ENCODE peak calls at places on chromosomes 5 and 9, in nine cellular contexts. One of them, this sample, is unnamed.

GRCh38 chr5:88602584-88602983 is 280.4 kb downstream of the MEF2C start:
- DNase-seq in endodermal cell: peak
- DNase-seq in uterus: no peak
- DNase-seq in AG04450: no peak
- DNase-seq in chondrocyte: no peak
- DNase-seq in cardiac fibroblast: no peak
- DNase-seq in fibroblast of lung: no peak
- DNase-seq in OCI-LY7: peak
- DNase-seq in kidney epithelial cell: no peak
- DNase-seq in this sample: peak

GRCh38 chr5:92002875-92003274 is 619.8 kb upstream of the ARRDC3 start:
- DNase-seq in chondrocyte: no peak
- DNase-seq in cardiac fibroblast: no peak
- DNase-seq in fibroblast of lung: peak
- DNase-seq in OCI-LY7: no peak
- DNase-seq in AG04450: peak
- DNase-seq in kidney epithelial cell: no peak
- DNase-seq in endodermal cell: no peak
- DNase-seq in uterus: no peak
- DNase-seq in this sample: no peak

GRCh38 chr5:113612060-113612496 is 98.6 kb downstream of the YTHDC2 start:
- DNase-seq in endodermal cell: no peak
- DNase-seq in chondrocyte: no peak
- DNase-seq in uterus: no peak
- DNase-seq in cardiac fibroblast: peak
- DNase-seq in OCI-LY7: peak
- DNase-seq in kidney epithelial cell: peak
- DNase-seq in AG04450: peak
- DNase-seq in fibroblast of lung: peak
- DNase-seq in this sample: peak

GRCh38 chr9:111730937-111731567 is 63.7 kb downstream of the SHOC1 start:
- DNase-seq in cardiac fibroblast: peak
- DNase-seq in uterus: no peak
- DNase-seq in OCI-LY7: no peak
- DNase-seq in AG04450: no peak
- DNase-seq in endodermal cell: no peak
- DNase-seq in chondrocyte: no peak
- DNase-seq in fibroblast of lung: peak
- DNase-seq in kidney epithelial cell: no peak
- DNase-seq in this sample: no peak

GRCh38 chr9:120040896-120041295 is 539.1 kb downstream of the CDK5RAP2 start:
- DNase-seq in cardiac fibroblast: no peak
- DNase-seq in endodermal cell: peak
- DNase-seq in chondrocyte: no peak
- DNase-seq in uterus: no peak
- DNase-seq in OCI-LY7: no peak
- DNase-seq in kidney epithelial cell: no peak
- DNase-seq in AG04450: no peak
- DNase-seq in fibroblast of lung: no peak
- DNase-seq in this sample: no peak

GRCh38 chr9:84294551-84294950 is 46.0 kb downstream of the SLC28A3 start:
- DNase-seq in fibroblast of lung: no peak
- DNase-seq in endodermal cell: peak
- DNase-seq in chondrocyte: no peak
- DNase-seq in kidney epithelial cell: no peak
- DNase-seq in AG04450: no peak
- DNase-seq in cardiac fibroblast: no peak
- DNase-seq in uterus: no peak
- DNase-seq in OCI-LY7: no peak
- DNase-seq in this sample: no peak

GRCh38 chr9:88746029-88746743 is 211.2 kb downstream of the NXNL2 start:
- DNase-seq in kidney epithelial cell: peak
- DNase-seq in OCI-LY7: no peak
- DNase-seq in cardiac fibroblast: peak
- DNase-seq in uterus: peak
- DNase-seq in AG04450: peak
- DNase-seq in fibroblast of lung: peak
- DNase-seq in endodermal cell: no peak
- DNase-seq in chondrocyte: no peak
- DNase-seq in this sample: no peak

GRCh38 chr5:111478266-111478665 is 34.1 kb downstream of the STARD4 start:
- DNase-seq in AG04450: no peak
- DNase-seq in kidney epithelial cell: no peak
- DNase-seq in uterus: no peak
- DNase-seq in fibroblast of lung: peak
- DNase-seq in endodermal cell: no peak
- DNase-seq in cardiac fibroblast: peak
- DNase-seq in OCI-LY7: no peak
- DNase-seq in chondrocyte: no peak
- DNase-seq in this sample: no peak

DNA sequence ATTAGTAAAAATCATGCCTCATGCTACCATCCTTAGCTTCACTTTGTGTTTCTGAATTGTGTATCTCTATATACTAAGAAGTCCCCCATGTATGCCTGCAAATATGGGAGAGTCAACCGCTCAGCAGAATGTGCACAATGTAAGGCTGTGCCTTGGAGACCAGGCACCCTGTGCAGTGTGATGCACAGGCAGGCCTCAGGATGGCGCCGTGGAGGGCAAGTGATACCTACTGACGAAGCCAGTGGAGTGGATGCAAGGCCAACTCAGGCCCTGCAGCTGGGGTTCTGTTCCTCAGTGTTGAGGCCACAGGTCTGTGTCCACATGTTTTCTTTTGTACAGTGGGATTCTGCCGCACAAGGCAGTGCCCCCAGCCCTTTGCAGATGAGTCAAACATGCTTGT is 28.4 kb downstream of the SYK start:
- DNase-seq in cardiac fibroblast: no peak
- DNase-seq in OCI-LY7: peak
- DNase-seq in chondrocyte: no peak
- DNase-seq in AG04450: no peak
- DNase-seq in kidney epithelial cell: no peak
- DNase-seq in uterus: no peak
- DNase-seq in fibroblast of lung: no peak
- DNase-seq in endodermal cell: no peak
- DNase-seq in this sample: no peak
- TF ChIP-seq CTCF in cardiac fibroblast: no peak
- TF ChIP-seq CTCF in OCI-LY7: peak
- TF ChIP-seq CTCF in chondrocyte: no peak
- TF ChIP-seq CTCF in AG04450: no peak
- TF ChIP-seq CTCF in kidney epithelial cell: no peak
- TF ChIP-seq CTCF in uterus: no peak
- TF ChIP-seq CTCF in fibroblast of lung: no peak
- TF ChIP-seq CTCF in endodermal cell: peak
- TF ChIP-seq CTCF in this sample: peak

DNA sequence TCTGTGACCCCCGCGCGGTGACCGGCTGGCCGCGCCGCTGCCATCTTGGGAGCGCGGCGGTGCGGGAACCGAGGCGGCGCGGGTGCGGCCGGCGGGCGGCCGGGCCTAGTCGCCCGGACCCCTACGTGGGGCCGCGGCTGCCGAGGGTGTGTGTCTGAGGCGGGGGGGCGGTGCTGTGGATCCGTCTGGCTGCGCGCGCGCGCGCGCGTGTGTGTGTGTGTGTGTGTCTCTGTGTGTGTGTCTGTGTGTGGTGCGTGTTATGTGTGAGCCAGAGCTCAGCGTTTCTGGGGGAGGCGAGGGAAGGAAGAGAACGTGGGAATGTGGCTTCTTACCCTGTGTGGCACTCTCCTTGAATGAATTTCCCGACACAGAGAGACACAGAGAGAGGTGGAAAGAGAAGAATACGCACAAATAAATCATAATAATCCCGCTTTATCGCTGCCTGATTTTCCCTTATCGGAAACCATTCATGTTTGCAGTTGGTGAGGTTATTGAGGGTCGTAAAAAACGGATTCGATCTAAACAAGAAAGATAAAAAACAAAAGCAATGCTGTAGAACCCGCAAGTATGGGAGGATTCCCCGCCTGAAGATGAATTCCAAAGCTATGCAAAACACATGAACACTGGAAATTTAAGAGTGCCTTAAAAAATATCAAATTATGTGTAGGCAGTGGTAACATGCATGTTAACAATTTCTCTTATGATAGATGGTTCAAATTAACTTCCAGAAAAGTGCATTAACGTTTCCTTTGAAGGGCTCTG is 5.7 kb downstream of the NR2F1 start:
- DNase-seq in AG04450: no peak
- DNase-seq in chondrocyte: no peak
- DNase-seq in kidney epithelial cell: no peak
- DNase-seq in cardiac fibroblast: no peak
- DNase-seq in uterus: no peak
- DNase-seq in fibroblast of lung: peak
- DNase-seq in OCI-LY7: no peak
- DNase-seq in endodermal cell: no peak
- DNase-seq in this sample: no peak
- TF ChIP-seq CTCF in AG04450: no peak
- TF ChIP-seq CTCF in chondrocyte: no peak
- TF ChIP-seq CTCF in kidney epithelial cell: no peak
- TF ChIP-seq CTCF in cardiac fibroblast: no peak
- TF ChIP-seq CTCF in uterus: no peak
- TF ChIP-seq CTCF in fibroblast of lung: no peak
- TF ChIP-seq CTCF in OCI-LY7: no peak
- TF ChIP-seq CTCF in endodermal cell: no peak
- TF ChIP-seq CTCF in this sample: no peak

GRCh38 chr9:122004589-122004988 is 88.5 kb downstream of the TTLL11 start:
- DNase-seq in kidney epithelial cell: no peak
- DNase-seq in uterus: no peak
- DNase-seq in fibroblast of lung: no peak
- DNase-seq in chondrocyte: no peak
- DNase-seq in endodermal cell: no peak
- DNase-seq in cardiac fibroblast: no peak
- DNase-seq in AG04450: no peak
- DNase-seq in OCI-LY7: no peak
- DNase-seq in this sample: no peak

GRCh38 chr9:122008559-122008958 is 84.5 kb downstream of the TTLL11 start:
- DNase-seq in OCI-LY7: no peak
- DNase-seq in chondrocyte: no peak
- DNase-seq in kidney epithelial cell: no peak
- DNase-seq in uterus: no peak
- DNase-seq in endodermal cell: no peak
- DNase-seq in AG04450: no peak
- DNase-seq in fibroblast of lung: no peak
- DNase-seq in cardiac fibroblast: no peak
- DNase-seq in this sample: no peak

GRCh38 chr9:122001491-122002201 is 91.5 kb downstream of the TTLL11 start:
- DNase-seq in cardiac fibroblast: no peak
- DNase-seq in OCI-LY7: no peak
- DNase-seq in endodermal cell: peak
- DNase-seq in chondrocyte: no peak
- DNase-seq in kidney epithelial cell: no peak
- DNase-seq in AG04450: no peak
- DNase-seq in fibroblast of lung: no peak
- DNase-seq in uterus: no peak
- DNase-seq in this sample: no peak

GRCh38 chr9:122007837-122008236 is 85.3 kb downstream of the TTLL11 start:
- DNase-seq in uterus: no peak
- DNase-seq in chondrocyte: no peak
- DNase-seq in OCI-LY7: no peak
- DNase-seq in AG04450: no peak
- DNase-seq in cardiac fibroblast: no peak
- DNase-seq in endodermal cell: no peak
- DNase-seq in fibroblast of lung: no peak
- DNase-seq in kidney epithelial cell: no peak
- DNase-seq in this sample: no peak

GRCh38 chr9:122005597-122005996 is 87.5 kb downstream of the TTLL11 start:
- DNase-seq in chondrocyte: no peak
- DNase-seq in cardiac fibroblast: peak
- DNase-seq in uterus: no peak
- DNase-seq in AG04450: no peak
- DNase-seq in kidney epithelial cell: no peak
- DNase-seq in fibroblast of lung: peak
- DNase-seq in endodermal cell: peak
- DNase-seq in OCI-LY7: no peak
- DNase-seq in this sample: no peak
- TF ChIP-seq CTCF in chondrocyte: peak
- TF ChIP-seq CTCF in cardiac fibroblast: peak
- TF ChIP-seq CTCF in uterus: no peak
- TF ChIP-seq CTCF in AG04450: peak
- TF ChIP-seq CTCF in kidney epithelial cell: peak
- TF ChIP-seq CTCF in fibroblast of lung: peak
- TF ChIP-seq CTCF in endodermal cell: peak
- TF ChIP-seq CTCF in OCI-LY7: peak
- TF ChIP-seq CTCF in this sample: no peak

DNA sequence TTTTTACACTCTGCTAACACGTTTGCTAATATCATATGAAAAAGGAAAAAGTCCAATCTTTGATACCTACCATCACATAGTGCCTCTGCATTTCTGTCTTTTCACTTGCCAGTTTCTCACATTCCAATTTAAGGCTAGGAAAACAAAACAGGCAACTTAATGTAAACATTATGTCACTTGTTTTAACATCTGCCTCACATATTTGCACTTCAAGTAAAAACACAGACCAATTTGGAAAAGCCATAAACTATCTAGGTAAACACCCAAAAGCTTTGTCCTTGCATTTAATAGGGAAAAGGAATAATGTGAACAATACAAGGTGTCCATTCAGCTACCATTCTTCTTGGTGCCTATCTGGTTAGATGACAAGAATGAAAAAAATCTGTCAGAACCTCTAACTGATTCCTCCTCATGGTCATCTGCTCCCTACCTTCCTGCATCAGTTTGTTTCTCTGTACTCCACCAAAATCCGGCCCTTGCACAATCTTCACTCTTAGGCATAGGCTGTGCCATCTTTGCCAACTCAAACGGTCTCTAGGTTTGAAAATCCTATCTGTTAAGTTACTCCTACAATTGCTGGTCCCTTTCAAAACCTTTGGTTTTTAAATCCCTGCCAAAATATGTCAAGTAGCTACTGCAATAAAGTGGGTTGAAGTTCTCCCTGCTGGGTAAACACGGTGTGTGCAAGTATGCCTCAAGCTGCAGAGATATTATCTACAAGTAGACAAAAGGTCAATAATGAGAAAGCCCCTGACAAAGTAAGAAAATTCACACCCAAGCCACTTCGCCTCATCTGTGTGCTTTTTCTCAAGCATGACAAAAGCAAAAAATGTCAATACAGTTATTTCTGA is 3.4 kb downstream of the TLE1 start:
- DNase-seq in endodermal cell: no peak
- DNase-seq in AG04450: no peak
- DNase-seq in uterus: no peak
- DNase-seq in cardiac fibroblast: peak
- DNase-seq in kidney epithelial cell: no peak
- DNase-seq in OCI-LY7: no peak
- DNase-seq in fibroblast of lung: peak
- DNase-seq in chondrocyte: no peak
- DNase-seq in this sample: no peak
- TF ChIP-seq CTCF in endodermal cell: no peak
- TF ChIP-seq CTCF in AG04450: peak
- TF ChIP-seq CTCF in uterus: no peak
- TF ChIP-seq CTCF in cardiac fibroblast: peak
- TF ChIP-seq CTCF in kidney epithelial cell: no peak
- TF ChIP-seq CTCF in OCI-LY7: no peak
- TF ChIP-seq CTCF in fibroblast of lung: peak
- TF ChIP-seq CTCF in chondrocyte: peak
- TF ChIP-seq CTCF in this sample: no peak

GRCh38 chr9:124394596-124394995 is 20.6 kb downstream of the PSMB7 start:
- DNase-seq in uterus: no peak
- DNase-seq in OCI-LY7: no peak
- DNase-seq in fibroblast of lung: no peak
- DNase-seq in AG04450: no peak
- DNase-seq in chondrocyte: no peak
- DNase-seq in kidney epithelial cell: no peak
- DNase-seq in cardiac fibroblast: no peak
- DNase-seq in endodermal cell: no peak
- DNase-seq in this sample: no peak
- TF ChIP-seq CTCF in uterus: no peak
- TF ChIP-seq CTCF in OCI-LY7: peak
- TF ChIP-seq CTCF in fibroblast of lung: peak
- TF ChIP-seq CTCF in AG04450: peak
- TF ChIP-seq CTCF in chondrocyte: peak
- TF ChIP-seq CTCF in kidney epithelial cell: no peak
- TF ChIP-seq CTCF in cardiac fibroblast: no peak
- TF ChIP-seq CTCF in endodermal cell: peak
- TF ChIP-seq CTCF in this sample: peak

This sample was measured in GM13976.